ENCODE peak calls at places on chromosomes 16 and 17, in seven cellular contexts. C is K562; V is A549; H is AG10803; P is hepatic stellate cell; X is esophagus squamous epithelium; E is stimulated activated CD4-positive, alpha-beta T cell treated with anti-CD3 and anti-CD28 coated beads, Interleukin-12 subunit alpha, Interleukin-12 subunit beta, amount 100 ng/mL, for 4 hours. S is an unnamed sample.
A peak's percentile ranks its signal among the peaks of the same experiment; 100 is the strongest.

GRCh38 chr16:3810198-3810664 is 70.3 kb downstream of the CREBBP start:
- DNase-seq in C (no peak), V (no peak), H (no peak), P (no peak), X (no peak), E (no peak), S (no peak)

GRCh38 chr16:87702325-87702811 is 63.4 kb downstream of the KLHDC4 start:
- DNase-seq in C (peak; percentile 34), V (no peak), H (no peak), P (peak; percentile 82), X (no peak), E (peak; percentile 24), S (peak; percentile 39)

GRCh38 chr17:79620207-79621038 is 9.6 kb upstream of the RBFOX3 start:
- DNase-seq in C (no peak), V (no peak), H (no peak), P (no peak), X (no peak), E (no peak), S (no peak)

GRCh38 chr16:81469710-81470481 is 25.3 kb downstream of the CMIP start:
- DNase-seq in C (peak; percentile 68), V (no peak), H (no peak), P (no peak), X (no peak), E (no peak), S (no peak)

GRCh38 chr17:74623693-74624093 is at the start of gene CD300E:
- DNase-seq in C (no peak), V (no peak), H (no peak), P (no peak), X (no peak), E (no peak), S (peak; percentile 37)

GRCh38 chr16:53080345-53081031 is 25.7 kb downstream of the CHD9 start:
- DNase-seq in C (no peak), V (peak; percentile 92), H (peak; percentile 89), P (peak; percentile 70), X (no peak), E (no peak), S (peak; percentile 37)

GRCh38 chr17:57557793-57558681 is 187.1 kb downstream of the CCDC182 start:
- DNase-seq in C (no peak), V (peak; percentile 28), H (peak; percentile 48), P (peak; percentile 78), X (no peak), E (no peak), S (no peak)

GRCh38 chr17:4648741-4649140 is 7.3 kb upstream of the ALOX15 start:
- DNase-seq in C (no peak), V (no peak), H (no peak), P (no peak), X (no peak), E (no peak), S (no peak)

GRCh38 chr16:78461496-78461938 is 362.1 kb downstream of the WWOX start:
- DNase-seq in C (no peak), V (no peak), H (no peak), P (no peak), X (no peak), E (no peak), S (no peak)

GRCh38 chr16:10642964-10643363 is 51.8 kb downstream of the TEKT5 start:
- DNase-seq in C (no peak), V (no peak), H (no peak), P (no peak), X (no peak), E (no peak), S (no peak)